ENCODE peak calls at places on chromosomes 7 and 10, in nine cellular contexts. N, M, G, O, E, R, F, P and V are unnamed samples.

GRCh38 chr10:95660283-95660682 is 3.8 kb upstream of the ALDH18A1 start:
- DNase-seq in N (no peak), M (no peak), G (no peak), O (no peak), E (no peak), R (no peak), F (no peak), P (no peak), V (no peak)

GRCh38 chr7:100435401-100436304 is 644 bp downstream of the PPP1R35 start:
- DNase-seq in N (peak), M (no peak), G (peak), O (peak), E (peak), R (peak), F (peak), P (no peak), V (peak)

GRCh38 chr10:63273575-63273974 is 140.4 kb downstream of the NRBF2 start:
- DNase-seq in N (no peak), M (no peak), G (no peak), O (no peak), E (no peak), R (no peak), F (no peak), P (no peak), V (no peak)

GRCh38 chr7:17580141-17580540 is 281.7 kb downstream of the AHR start:
- DNase-seq in N (no peak), M (no peak), G (no peak), O (no peak), E (no peak), R (no peak), F (no peak), P (no peak), V (no peak)

GRCh38 chr10:121137533-121137932 is 286.4 kb downstream of the WDR11 start:
- DNase-seq in N (no peak), M (no peak), G (no peak), O (no peak), E (no peak), R (no peak), F (no peak), P (no peak), V (no peak)

GRCh38 chr10:72694476-72695369 is 2.8 kb downstream of the MCU start:
- DNase-seq in N (no peak), M (no peak), G (peak), O (no peak), E (no peak), R (no peak), F (peak), P (no peak), V (no peak)

GRCh38 chr7:78125884-78126283 is 327.3 kb downstream of the PHTF2 start:
- DNase-seq in N (no peak), M (no peak), G (no peak), O (no peak), E (no peak), R (no peak), F (no peak), P (no peak), V (no peak)

GRCh38 chr7:149723795-149724495 is 49.4 kb downstream of the ZNF467 start:
- DNase-seq in N (peak), M (no peak), G (no peak), O (no peak), E (no peak), R (no peak), F (no peak), P (no peak), V (no peak)

GRCh38 chr10:588246-589165 is 101.0 kb downstream of the DIP2C start:
- DNase-seq in N (no peak), M (no peak), G (no peak), O (no peak), E (no peak), R (no peak), F (no peak), P (no peak), V (no peak)

GRCh38 chr7:150986099-150986512 is 4.7 kb upstream of the NOS3 start:
- DNase-seq in N (peak), M (peak), G (peak), O (peak), E (peak), R (no peak), F (peak), P (no peak), V (peak)

GRCh38 chr10:8043569-8044306 is 10.8 kb upstream of the GATA3 start:
- DNase-seq in N (no peak), M (no peak), G (peak), O (peak), E (peak), R (no peak), F (peak), P (no peak), V (peak)

GRCh38 chr10:80498833-80499671 is 38.6 kb upstream of the SH2D4B start:
- DNase-seq in N (peak), M (peak), G (no peak), O (no peak), E (no peak), R (no peak), F (no peak), P (peak), V (peak)
- TF ChIP-seq CTCF in N (peak), M (no peak), G (no peak), O (no peak), E (no peak), R (no peak), F (no peak), P (no peak), V (no peak)

GRCh38 chr10:101031128-101031795 is at the start of the genes PDZD7 and SFXN3:
- DNase-seq in N (peak), M (peak), G (peak), O (peak), E (peak), R (peak), F (peak), P (peak), V (peak)

GRCh38 chr10:101031796-101032636 is 982 bp downstream of the SFXN3 start:
- DNase-seq in N (peak), M (peak), G (peak), O (peak), E (no peak), R (peak), F (peak), P (peak), V (peak)

GRCh38 chr10:101028446-101029244 is 2.3 kb downstream of the PDZD7 start:
- DNase-seq in N (no peak), M (no peak), G (peak), O (no peak), E (no peak), R (no peak), F (no peak), P (no peak), V (no peak)

GRCh38 chr10:101030492-101031127 is 319 bp downstream of the PDZD7 start:
- DNase-seq in N (no peak), M (no peak), G (peak), O (no peak), E (no peak), R (no peak), F (no peak), P (no peak), V (no peak)

DNA sequence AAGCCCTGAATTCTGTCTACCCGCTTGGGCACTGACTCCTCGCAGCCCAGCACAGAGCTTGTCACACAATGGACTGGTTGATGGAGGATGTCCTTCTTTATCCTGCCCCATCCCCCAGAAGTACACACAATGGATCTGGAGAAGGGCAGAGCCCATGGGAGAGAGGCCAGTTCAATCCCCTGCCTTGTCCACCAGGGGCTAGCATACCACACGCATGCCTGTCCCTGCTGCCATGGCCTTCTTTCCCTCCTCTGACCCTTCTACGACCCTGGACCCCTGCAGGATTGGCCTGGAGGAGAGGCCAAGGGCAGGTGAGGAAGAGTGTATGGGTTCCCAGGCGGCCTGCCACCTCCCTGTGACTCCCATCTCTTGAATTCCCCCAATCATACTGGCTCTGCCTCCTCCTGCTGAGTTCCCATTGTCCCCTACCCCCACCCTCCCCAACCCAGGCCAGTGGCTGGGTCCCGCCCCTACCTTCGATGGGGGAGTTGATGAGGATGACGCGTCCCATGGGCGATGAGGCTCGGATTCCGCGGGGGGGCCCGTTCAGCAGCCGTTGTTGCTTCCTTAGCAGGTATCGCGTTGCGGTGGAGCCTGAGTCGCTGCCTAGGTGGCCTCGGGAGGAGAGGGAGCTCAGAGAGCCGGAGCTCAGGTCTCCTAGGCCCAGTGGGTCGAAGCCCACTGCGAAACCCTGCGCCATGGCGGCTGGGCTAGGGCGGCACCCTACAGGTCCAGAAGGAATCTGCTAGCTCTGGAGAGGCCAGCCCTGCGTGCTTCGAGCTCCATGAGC is 1.2 kb downstream of the PDZD7 start:
- DNase-seq in N (no peak), M (no peak), G (no peak), O (no peak), E (no peak), R (no peak), F (peak), P (no peak), V (no peak)
- TF ChIP-seq CTCF in N (peak), M (no peak), G (peak), O (no peak), E (no peak), R (no peak), F (no peak), P (no peak), V (no peak)

GRCh38 chr7:26199301-26200112 is 1.0 kb downstream of the HNRNPA2B1 start:
- DNase-seq in N (peak), M (peak), G (peak), O (peak), E (no peak), R (peak), F (peak), P (no peak), V (peak)
- TF ChIP-seq CTCF in N (no peak), M (no peak), G (peak), O (no peak), E (no peak), R (no peak), F (no peak), P (no peak), V (no peak)

DNA sequence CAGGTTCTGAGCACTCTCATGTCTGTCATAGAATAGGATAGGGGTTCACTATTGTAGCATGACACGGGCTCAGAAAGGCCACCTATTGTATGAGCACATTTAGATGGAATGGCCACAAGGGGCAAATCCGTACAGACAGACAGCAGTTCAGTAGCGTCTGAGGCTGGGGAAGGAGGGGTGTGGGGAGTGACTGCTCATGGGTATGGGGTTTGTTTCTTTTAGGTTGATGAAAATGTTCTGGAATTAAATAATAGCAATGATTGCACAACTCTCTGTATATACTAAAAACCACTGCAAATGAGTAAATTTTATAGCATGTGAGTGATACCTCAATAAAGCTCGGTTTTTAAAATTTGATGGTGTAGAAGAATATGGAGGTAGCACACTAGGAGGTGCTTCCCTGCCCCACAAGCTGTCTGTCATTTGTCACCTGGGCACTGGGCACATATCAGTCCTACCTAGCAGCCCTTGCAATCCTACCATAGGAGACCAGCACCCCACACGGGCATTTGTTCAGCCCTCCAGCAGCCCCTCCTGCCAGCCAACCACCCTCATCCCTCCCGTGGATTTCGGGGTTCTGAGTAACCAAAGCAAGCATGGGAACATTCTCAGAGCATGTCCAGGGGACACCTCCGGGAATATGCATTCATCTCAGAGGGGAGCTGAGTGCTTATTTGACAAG is 35.2 kb downstream of the KCNMA1 start:
- DNase-seq in N (no peak), M (no peak), G (no peak), O (no peak), E (no peak), R (no peak), F (no peak), P (no peak), V (no peak)
- TF ChIP-seq CTCF in N (no peak), M (no peak), G (no peak), O (no peak), E (no peak), R (no peak), F (no peak), P (no peak), V (no peak)

DNA sequence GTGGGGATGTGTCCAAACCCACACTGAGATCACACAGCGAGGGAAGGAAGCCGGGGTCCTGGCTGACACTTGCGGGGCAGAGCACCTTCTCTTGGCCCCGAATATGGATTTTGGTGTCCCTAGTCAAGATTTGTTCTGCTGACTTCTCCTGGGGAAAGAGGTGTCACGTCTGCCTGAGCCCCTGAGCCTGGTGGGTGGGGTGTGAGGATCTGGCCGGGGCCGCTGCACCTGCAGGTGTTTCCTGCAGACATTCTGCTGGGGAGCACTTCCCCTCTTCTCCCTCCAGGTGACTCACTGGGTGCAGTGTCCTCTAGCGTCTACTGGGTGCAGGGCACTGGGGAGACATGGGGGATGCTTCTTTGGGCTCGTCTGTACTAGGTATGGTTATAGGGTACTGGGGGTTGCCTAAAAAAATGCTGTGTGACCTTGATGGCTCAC is 99.2 kb downstream of the GRK5 start:
- DNase-seq in N (no peak), M (no peak), G (no peak), O (peak), E (peak), R (peak), F (no peak), P (no peak), V (peak)
- TF ChIP-seq CTCF in N (no peak), M (no peak), G (peak), O (no peak), E (peak), R (no peak), F (no peak), P (no peak), V (peak)